ENCODE peak calls at places on chromosomes 2 and 18, in four cellular contexts. X is neural progenitor cell, Z is mammary epithelial cell, I is neuronal stem cell. U is an unnamed sample.

GRCh38 chr2:105257981-105258380 is 16.4 kb downstream of the GPR45 start:
- DNase-seq in X (no peak), Z (no peak), I (no peak), U (no peak)

GRCh38 chr2:3492951-3493609 is 26.3 kb downstream of the ADI1 start:
- DNase-seq in X (no peak), Z (peak; percentile 67), I (no peak), U (peak; percentile 70)

GRCh38 chr18:363327-364115 is 95.7 kb upstream of the THOC1 start:
- DNase-seq in X (no peak), Z (no peak), I (no peak), U (peak; percentile 40)

GRCh38 chr2:222837643-222838056 is 23.2 kb upstream of the ACSL3 start:
- DNase-seq in X (no peak), Z (peak; percentile 98), I (no peak), U (no peak)

GRCh38 chr2:196482119-196483065 is 157.1 kb upstream of the CCDC150 start:
- DNase-seq in X (no peak), Z (no peak), I (no peak), U (no peak)

GRCh38 chr2:42979870-42980763 is 187.7 kb upstream of the HAAO start:
- DNase-seq in X (no peak), Z (no peak), I (no peak), U (no peak)

GRCh38 chr2:72837171-72837570 is 11.3 kb upstream of the EXOC6B start:
- DNase-seq in X (no peak), Z (no peak), I (no peak), U (no peak)

GRCh38 chr2:101153077-101153707 is 2.0 kb upstream of the TBC1D8 start:
- DNase-seq in X (no peak), Z (no peak), I (no peak), U (no peak)

GRCh38 chr18:12765127-12765526 is 62.3 kb downstream of the PSMG2 start:
- DNase-seq in X (no peak), Z (no peak), I (no peak), U (no peak)

GRCh38 chr18:70998490-70998889 is 709.6 kb downstream of the SOCS6 start:
- DNase-seq in X (peak; percentile 47), Z (no peak), I (peak; percentile 11), U (peak; percentile 58)

GRCh38 chr2:75666821-75667344 is 20.3 kb downstream of the MRPL19 start:
- DNase-seq in X (no peak), Z (no peak), I (no peak), U (no peak)

GRCh38 chr2:133177196-133177595 is 391.1 kb downstream of the NCKAP5 start:
- DNase-seq in X (no peak), Z (no peak), I (no peak), U (no peak)

GRCh38 chr2:136125226-136125625 is 7.3 kb upstream of the CXCR4 start:
- DNase-seq in X (peak; percentile 27), Z (no peak), I (no peak), U (no peak)

GRCh38 chr2:138516030-138516704 is 14.6 kb downstream of the SPOPL start:
- DNase-seq in X (no peak), Z (no peak), I (no peak), U (peak; percentile 47)

GRCh38 chr2:63735263-63735662 is 106.4 kb upstream of the UGP2 start:
- DNase-seq in X (no peak), Z (peak; percentile 4), I (no peak), U (peak; percentile 73)

DNA sequence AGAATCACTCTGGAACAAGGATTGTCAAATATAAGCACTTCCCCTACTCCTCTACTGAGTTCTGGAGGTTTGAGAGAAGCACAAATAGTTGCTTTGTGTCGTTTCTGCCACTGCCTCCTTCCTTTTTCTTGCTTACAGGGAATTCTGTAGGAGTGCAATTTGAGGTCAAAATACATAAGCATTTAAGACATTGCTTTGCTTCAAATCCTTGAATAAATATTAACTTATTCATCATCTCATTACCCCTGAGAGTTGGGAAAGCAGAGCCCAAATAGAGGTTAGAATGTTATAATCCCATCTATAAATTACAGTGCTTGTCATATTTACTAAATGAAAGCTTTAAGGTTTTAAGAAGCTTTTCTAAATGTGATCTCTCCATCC is 277.0 kb upstream of the FN1 start:
- DNase-seq in X (no peak), Z (no peak), I (no peak), U (no peak)
- H2AFZ ChIP-seq in X (no peak overlapping the region), Z (peak overlapping the region; percentile 9), I (no peak overlapping the region), U (peak overlapping the region; percentile 42)

DNA sequence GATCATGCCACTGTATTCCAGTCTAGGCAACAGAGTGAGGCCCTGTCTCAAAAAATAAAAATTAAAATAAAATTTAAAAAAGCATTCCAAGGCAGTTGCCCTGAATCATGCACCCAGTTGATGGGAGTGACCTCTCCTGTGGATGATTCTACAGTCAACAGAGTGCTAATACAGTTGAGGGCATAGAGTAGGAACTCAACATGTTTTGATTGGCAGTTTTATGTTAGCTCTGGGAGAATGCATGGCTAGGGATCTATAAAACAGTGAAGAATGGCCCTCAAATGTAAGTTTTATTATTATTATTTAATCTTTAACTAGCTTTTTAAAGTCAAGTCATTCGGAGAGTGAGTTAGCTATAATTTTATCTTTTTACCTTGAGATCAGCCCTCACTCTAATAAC is 228.5 kb upstream of the ITGA4 start:
- DNase-seq in X (no peak), Z (no peak), I (no peak), U (no peak)
- H3K4me3 ChIP-seq in X (no peak overlapping the region), Z (no peak overlapping the region), I (no peak overlapping the region), U (no peak overlapping the region)

GRCh38 chr2:8582191-8582849 is 99.5 kb upstream of the ID2 start:
- DNase-seq in X (no peak), Z (no peak), I (no peak), U (no peak)

GRCh38 chr2:8581601-8582041 is 100.2 kb upstream of the ID2 start:
- DNase-seq in X (no peak), Z (no peak), I (no peak), U (no peak)

GRCh38 chr2:8582850-8583399 is 98.9 kb upstream of the ID2 start:
- DNase-seq in X (no peak), Z (no peak), I (no peak), U (no peak)

GRCh38 chr2:8584174-8585066 is 97.4 kb upstream of the ID2 start:
- DNase-seq in X (no peak), Z (no peak), I (no peak), U (no peak)

DNA sequence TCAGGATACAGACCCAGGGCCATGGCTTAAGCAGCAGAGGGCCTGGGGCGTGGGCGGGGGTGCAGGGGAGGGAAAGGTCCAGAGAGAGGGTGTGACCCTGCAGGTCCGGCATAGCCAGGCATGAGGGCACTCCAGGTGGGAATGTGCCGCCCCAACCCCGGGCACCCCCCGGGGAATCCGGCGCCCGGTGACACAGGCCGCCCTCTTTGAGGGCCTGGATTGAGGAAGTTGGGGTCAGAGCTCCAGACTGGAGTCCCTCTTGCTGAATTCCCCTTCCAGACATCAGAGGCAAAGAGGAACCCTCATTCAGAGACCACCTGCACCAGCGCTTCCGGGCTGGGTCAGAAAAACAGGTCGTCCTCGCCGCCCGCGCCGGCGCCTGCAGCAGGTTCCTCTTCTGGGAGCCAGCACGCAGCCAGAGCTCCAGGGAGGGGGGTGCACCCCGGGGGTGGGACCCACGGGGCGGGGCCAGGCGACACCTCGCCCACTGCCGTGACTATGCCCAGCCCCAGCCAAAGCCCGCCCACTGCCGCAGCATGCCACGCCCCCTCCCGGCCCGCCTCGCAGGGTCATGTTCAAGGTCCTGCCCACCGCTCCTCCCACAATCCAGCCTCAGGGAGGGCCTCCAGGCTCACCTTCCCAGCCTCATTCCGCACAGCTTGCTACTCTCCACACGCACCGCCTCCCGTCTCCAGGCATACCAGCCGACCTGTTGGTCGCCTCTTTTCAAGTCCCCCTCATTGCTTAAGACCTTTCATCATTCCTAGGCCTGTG is 98.3 kb upstream of the ID2 start:
- DNase-seq in X (peak; percentile 61), Z (no peak), I (peak; percentile 40), U (peak; percentile 38)
- H3K9ac ChIP-seq in X (no peak overlapping the region), Z (no peak overlapping the region), I (no peak overlapping the region), U (no peak overlapping the region)

DNA sequence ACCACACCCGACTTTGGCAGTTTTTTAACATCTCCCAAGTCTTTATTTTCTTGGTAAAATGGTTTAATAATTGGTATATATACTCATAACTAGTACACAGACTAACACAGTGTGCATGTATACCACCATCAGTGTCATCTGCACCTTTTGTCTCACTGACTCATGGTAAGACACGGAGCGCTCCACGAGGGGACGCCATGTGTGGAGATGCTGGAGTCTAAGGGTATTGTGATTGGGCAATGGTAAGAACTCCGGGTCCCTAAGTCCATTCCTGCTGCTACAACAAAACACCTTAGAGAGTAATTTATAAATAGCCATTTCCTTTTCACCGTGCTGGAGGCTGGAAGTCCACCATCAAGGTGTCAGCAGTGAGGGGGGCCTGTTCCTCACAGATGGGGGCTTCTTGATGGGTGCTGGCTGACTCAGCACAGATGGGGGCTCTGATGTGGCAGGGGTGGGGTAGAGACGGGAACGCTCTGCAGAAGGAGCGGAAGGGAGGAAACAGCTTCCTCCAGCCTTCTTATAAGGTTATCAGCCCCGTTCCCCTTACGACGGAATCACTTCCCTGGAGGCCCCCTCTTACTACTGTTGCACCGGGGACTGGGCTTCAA is 42.0 kb upstream of the EDAR start:
- DNase-seq in X (no peak), Z (no peak), I (no peak), U (no peak)
- H2AFZ ChIP-seq in X (peak overlapping the region; percentile 85), Z (peak overlapping the region; percentile 72), I (peak overlapping the region; percentile 88), U (peak overlapping the region; percentile 76)

GRCh38 chr2:231188506-231189170 is 9.8 kb upstream of the ARMC9 start:
- DNase-seq in X (no peak), Z (no peak), I (no peak), U (no peak)

GRCh38 chr2:231191896-231192872 is 6.2 kb upstream of the ARMC9 start:
- DNase-seq in X (peak; percentile 84), Z (no peak), I (no peak), U (peak; percentile 77)

GRCh38 chr2:231189171-231189530 is 9.3 kb upstream of the ARMC9 start:
- DNase-seq in X (no peak), Z (no peak), I (no peak), U (no peak)

GRCh38 chr2:231189571-231190495 is 8.6 kb upstream of the ARMC9 start:
- DNase-seq in X (peak; percentile 61), Z (no peak), I (no peak), U (peak; percentile 46)

DNA sequence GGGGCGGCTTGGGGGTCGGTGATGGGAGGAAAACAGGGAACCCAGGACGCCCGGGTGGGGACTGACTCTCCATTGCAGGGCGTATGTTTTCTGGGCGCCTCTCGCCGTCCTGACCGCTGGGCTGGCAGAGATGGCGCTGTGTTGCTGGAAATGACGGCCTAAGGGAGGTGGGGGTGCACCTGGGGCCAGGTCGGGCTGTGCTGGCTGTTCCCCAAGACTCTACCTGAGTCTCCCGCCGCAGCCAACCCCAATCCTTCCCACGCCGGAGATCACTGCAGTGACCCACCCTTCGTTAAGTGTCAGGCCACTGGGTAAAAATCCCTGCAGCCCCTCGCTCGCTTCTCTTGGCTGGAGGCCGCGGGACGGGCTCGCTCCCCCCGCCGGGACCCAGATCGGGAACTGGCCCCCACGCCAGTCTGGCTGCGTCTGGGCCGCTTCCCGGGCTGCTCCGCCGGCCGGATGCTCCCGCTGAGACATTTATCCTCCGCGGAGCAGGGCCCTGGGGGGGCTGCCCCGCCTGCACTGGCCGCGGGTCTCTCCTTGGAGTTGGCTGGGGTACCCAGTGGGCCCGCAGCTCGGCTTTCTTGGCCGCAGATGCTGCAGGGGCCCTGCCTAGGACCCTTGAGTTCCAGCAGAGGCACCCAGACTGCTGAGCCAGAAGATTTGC is 7.8 kb upstream of the ARMC9 start:
- DNase-seq in X (peak; percentile 66), Z (no peak), I (no peak), U (peak; percentile 50)
- H3K4me3 ChIP-seq in X (peak overlapping the region; percentile 37), Z (peak overlapping the region; percentile 33), I (no peak overlapping the region), U (peak overlapping the region; percentile 5)

GRCh38 chr18:76495435-76496199 is 575 bp upstream of the ZNF516 start:
- DNase-seq in X (peak; percentile 79), Z (peak; percentile 32), I (peak; percentile 70), U (no peak)
- H3K9ac ChIP-seq in X (peak overlapping the region; percentile 36), Z (peak overlapping the region; percentile 37), I (peak overlapping the region; percentile 86), U (peak overlapping the region; percentile 48)

GRCh38 chr2:8597094-8597493 is 84.8 kb upstream of the ID2 start:
- DNase-seq in X (no peak), Z (no peak), I (no peak), U (no peak)
- H2AFZ ChIP-seq in X (no peak overlapping the region), Z (no peak overlapping the region), I (no peak overlapping the region), U (no peak overlapping the region)